ENCODE peak calls at places on chromosome 13, in six cellular contexts. Y is HCEC 1CT, C is neural progenitor cell, F is iPS-NIHi11, E is A549, W is EH. I is an unnamed sample.
A peak's percentile ranks its signal among the peaks of the same experiment; 100 is the strongest.

GRCh38 chr13:53198017-53198416 is 169.4 kb downstream of the OLFM4 start:
- DNase-seq in Y (no peak), C (peak; percentile 49), F (no peak), E (no peak), W (no peak), I (no peak)

GRCh38 chr13:97194473-97194872 is 27.7 kb upstream of the MBNL2 start:
- DNase-seq in Y (peak; percentile 74), C (no peak), F (no peak), E (no peak), W (peak; percentile 87), I (no peak)

GRCh38 chr13:21620858-21621257 is 16.9 kb upstream of the MICU2 start:
- DNase-seq in Y (no peak), C (no peak), F (no peak), E (no peak), W (no peak), I (no peak)

GRCh38 chr13:109144693-109145437 is 515.5 kb downstream of the MYO16 start:
- DNase-seq in Y (peak; percentile 32), C (no peak), F (no peak), E (no peak), W (no peak), I (no peak)

GRCh38 chr13:96020155-96020575 is 33.0 kb downstream of the UGGT2 start:
- DNase-seq in Y (peak; percentile 73), C (peak; percentile 79), F (peak; percentile 51), E (peak; percentile 31), W (peak; percentile 70), I (peak; percentile 30)

GRCh38 chr13:101611491-101612475 is 159.3 kb downstream of the ITGBL1 start:
- DNase-seq in Y (no peak), C (no peak), F (no peak), E (no peak), W (peak; percentile 7), I (no peak)

GRCh38 chr13:60329221-60329983 is 67.6 kb upstream of the TDRD3 start:
- DNase-seq in Y (peak; percentile 8), C (peak; percentile 77), F (peak; percentile 64), E (no peak), W (peak; percentile 37), I (peak; percentile 10)

GRCh38 chr13:110421061-110421460 is 114.0 kb downstream of the COL4A2 start:
- DNase-seq in Y (no peak), C (no peak), F (no peak), E (no peak), W (peak; percentile 51), I (no peak)

GRCh38 chr13:56586966-56587365 is 553.8 kb upstream of the PRR20A start:
- DNase-seq in Y (no peak), C (no peak), F (no peak), E (no peak), W (no peak), I (no peak)

GRCh38 chr13:57644106-57644505 is 12.6 kb downstream of the PCDH17 start:
- DNase-seq in Y (no peak), C (no peak), F (no peak), E (no peak), W (no peak), I (no peak)

GRCh38 chr13:23561261-23561660 is 9.0 kb upstream of the TNFRSF19 start:
- DNase-seq in Y (no peak), C (no peak), F (no peak), E (no peak), W (no peak), I (no peak)

GRCh38 chr13:90510319-90510718 is 837.2 kb upstream of the MIR17HG start:
- DNase-seq in Y (no peak), C (no peak), F (no peak), E (no peak), W (peak; percentile 18), I (no peak)

GRCh38 chr13:32587774-32588165 is 1.5 kb downstream of the PDS5B start:
- DNase-seq in Y (peak; percentile 29), C (no peak), F (no peak), E (no peak), W (no peak), I (no peak)

GRCh38 chr13:113623491-113624234 is 34.3 kb downstream of the ATP4B start:
- DNase-seq in Y (no peak), C (no peak), F (no peak), E (no peak), W (peak; percentile 57), I (no peak)

GRCh38 chr13:99580500-99581268 is 79.4 kb downstream of the TM9SF2 start:
- DNase-seq in Y (no peak), C (no peak), F (no peak), E (no peak), W (no peak), I (no peak)

GRCh38 chr13:29948246-29948645 is 97.8 kb upstream of the UBL3 start:
- DNase-seq in Y (peak; percentile 72), C (no peak), F (no peak), E (no peak), W (peak; percentile 41), I (no peak)

GRCh38 chr13:113148407-113148806 is 10.0 kb upstream of the PROZ start:
- DNase-seq in Y (no peak), C (no peak), F (no peak), E (no peak), W (no peak), I (no peak)

GRCh38 chr13:113922412-113923118 is 51.3 kb downstream of the C13orf46 start:
- DNase-seq in Y (no peak), C (no peak), F (no peak), E (no peak), W (no peak), I (no peak)

GRCh38 chr13:97116754-97117153 is 105.4 kb upstream of the MBNL2 start:
- DNase-seq in Y (peak; percentile 62), C (no peak), F (peak; percentile 40), E (no peak), W (peak; percentile 65), I (no peak)

GRCh38 chr13:28819748-28820098 is 416 bp upstream of the MTUS2 start:
- DNase-seq in Y (no peak), C (peak; percentile 94), F (peak; percentile 93), E (peak; percentile 15), W (peak; percentile 32), I (no peak)

GRCh38 chr13:51494151-51494550 is 41.3 kb upstream of the INTS6 start:
- DNase-seq in Y (peak; percentile 15), C (no peak), F (no peak), E (no peak), W (peak; percentile 66), I (no peak)

GRCh38 chr13:54573186-54573585 is 1544.6 kb downstream of the OLFM4 start:
- DNase-seq in Y (no peak), C (no peak), F (peak; percentile 7), E (no peak), W (no peak), I (no peak)

GRCh38 chr13:78121459-78122348 is 203.1 kb upstream of the EDNRB start:
- DNase-seq in Y (peak; percentile 73), C (peak; percentile 65), F (peak; percentile 46), E (peak; percentile 10), W (peak; percentile 66), I (no peak)

GRCh38 chr13:48583859-48584311 is 51.0 kb upstream of the RCBTB2 start:
- DNase-seq in Y (no peak), C (no peak), F (no peak), E (no peak), W (no peak), I (no peak)

GRCh38 chr13:90717451-90717936 is 630.0 kb upstream of the MIR17HG start:
- DNase-seq in Y (peak; percentile 16), C (peak; percentile 86), F (peak; percentile 29), E (no peak), W (peak; percentile 74), I (no peak)

GRCh38 chr13:30681489-30682242 is 53.7 kb upstream of the ALOX5AP start:
- DNase-seq in Y (peak; percentile 74), C (no peak), F (no peak), E (no peak), W (peak; percentile 67), I (no peak)

GRCh38 chr13:74290324-74290773 is 156.1 kb upstream of the KLF12 start:
- DNase-seq in Y (peak; percentile 83), C (peak; percentile 52), F (peak; percentile 67), E (no peak), W (peak; percentile 76), I (no peak)

GRCh38 chr13:36417328-36417727 is 15.0 kb upstream of the CCNA1 start:
- DNase-seq in Y (no peak), C (no peak), F (no peak), E (no peak), W (no peak), I (no peak)

GRCh38 chr13:41411536-41411935 is 45.8 kb upstream of the RGCC start:
- DNase-seq in Y (peak; percentile 52), C (peak; percentile 57), F (peak; percentile 38), E (no peak), W (peak; percentile 67), I (no peak)

GRCh38 chr13:112558696-112559418 is 29.1 kb downstream of the TUBGCP3 start:
- DNase-seq in Y (no peak), C (no peak), F (no peak), E (no peak), W (no peak), I (no peak)

GRCh38 chr13:96710166-96710866 is 284.0 kb downstream of the OXGR1 start:
- DNase-seq in Y (peak; percentile 15), C (peak; percentile 11), F (peak; percentile 35), E (no peak), W (no peak), I (no peak)

GRCh38 chr13:94061316-94061715 is 418.2 kb downstream of the DCT start:
- DNase-seq in Y (peak; percentile 37), C (no peak), F (no peak), E (no peak), W (peak; percentile 66), I (no peak)

GRCh38 chr13:73169971-73170370 is 111.2 kb downstream of the KLF5 start:
- DNase-seq in Y (no peak), C (no peak), F (no peak), E (no peak), W (peak; percentile 54), I (no peak)

GRCh38 chr13:23372264-23372905 is 61.1 kb downstream of the SACS start:
- DNase-seq in Y (peak; percentile 46), C (no peak), F (no peak), E (no peak), W (peak; percentile 68), I (no peak)

GRCh38 chr13:87671031-87671823 is at the start of gene SLITRK5:
- DNase-seq in Y (peak; percentile 81), C (peak; percentile 90), F (peak; percentile 78), E (peak; percentile 59), W (peak; percentile 25), I (no peak)